ENCODE peak calls at places on chromosomes 16 and 17, in eight cellular contexts. G, Z, W, V, M, H, K and F are unnamed samples.

GRCh38 chr17:57085448-57086068 is 512 bp downstream of the AKAP1 start:
- DNase-seq in G (peak; percentile 73), Z (peak; percentile 62), W (peak; percentile 35), V (no peak), M (peak; percentile 83), H (peak; percentile 23), K (peak; percentile 59), F (no peak)

GRCh38 chr16:15652293-15653001 is 2.4 kb downstream of the NDE1 start:
- DNase-seq in G (no peak), Z (no peak), W (no peak), V (no peak), M (no peak), H (no peak), K (no peak), F (no peak)

GRCh38 chr16:69223882-69224281 is 36.9 kb downstream of the SNTB2 start:
- DNase-seq in G (no peak), Z (peak; percentile 41), W (no peak), V (no peak), M (no peak), H (peak; percentile 79), K (no peak), F (no peak)

GRCh38 chr16:89104303-89104702 is 10.7 kb downstream of the ACSF3 start:
- DNase-seq in G (no peak), Z (no peak), W (no peak), V (no peak), M (no peak), H (no peak), K (no peak), F (no peak)

GRCh38 chr17:56733833-56734232 is 99.9 kb downstream of the C17orf67 start:
- DNase-seq in G (no peak), Z (no peak), W (no peak), V (no peak), M (no peak), H (no peak), K (no peak), F (no peak)

GRCh38 chr16:2915196-2915929 is 3.6 kb downstream of the FLYWCH1 start:
- DNase-seq in G (peak; percentile 38), Z (no peak), W (no peak), V (no peak), M (no peak), H (no peak), K (no peak), F (no peak)

GRCh38 chr17:35898283-35899070 is 18.3 kb upstream of the CCL5 start:
- DNase-seq in G (no peak), Z (peak; percentile 34), W (no peak), V (no peak), M (no peak), H (no peak), K (peak; percentile 63), F (no peak)

GRCh38 chr17:35245196-35245486 is 2.3 kb downstream of the SLFN5 start:
- DNase-seq in G (no peak), Z (peak; percentile 83), W (no peak), V (peak; percentile 78), M (no peak), H (peak; percentile 97), K (no peak), F (peak; percentile 89)

GRCh38 chr16:27325736-27326135 is 12.0 kb downstream of the IL4R start:
- DNase-seq in G (no peak), Z (no peak), W (no peak), V (no peak), M (no peak), H (no peak), K (no peak), F (no peak)

GRCh38 chr16:56931253-56931768 is 631 bp upstream of the HERPUD1 start:
- DNase-seq in G (peak; percentile 23), Z (no peak), W (peak; percentile 28), V (no peak), M (no peak), H (no peak), K (no peak), F (no peak)

GRCh38 chr16:17784073-17784472 is 313.3 kb upstream of the XYLT1 start:
- DNase-seq in G (peak; percentile 57), Z (peak; percentile 4), W (no peak), V (no peak), M (no peak), H (peak; percentile 56), K (no peak), F (no peak)

GRCh38 chr17:5413682-5414081 is 5.8 kb downstream of the NUP88 start:
- DNase-seq in G (peak; percentile 21), Z (peak; percentile 86), W (no peak), V (peak; percentile 87), M (no peak), H (peak; percentile 93), K (no peak), F (peak; percentile 74)

GRCh38 chr16:55809851-55810250 is 23.0 kb downstream of the CES1 start:
- DNase-seq in G (no peak), Z (no peak), W (no peak), V (no peak), M (no peak), H (no peak), K (no peak), F (no peak)

GRCh38 chr17:42578282-42578869 is 847 bp upstream of the PSMC3IP start:
- DNase-seq in G (peak; percentile 92), Z (peak; percentile 74), W (peak; percentile 55), V (no peak), M (peak; percentile 81), H (peak; percentile 70), K (peak; percentile 78), F (no peak)

GRCh38 chr16:73483076-73483791 is 435.3 kb upstream of the ZFHX3 start:
- DNase-seq in G (no peak), Z (no peak), W (no peak), V (no peak), M (no peak), H (no peak), K (no peak), F (no peak)

GRCh38 chr17:27824176-27824575 is 23.8 kb upstream of the NOS2 start:
- DNase-seq in G (no peak), Z (no peak), W (no peak), V (no peak), M (no peak), H (no peak), K (no peak), F (no peak)

GRCh38 chr17:16953347-16953746 is 18.6 kb downstream of the TNFRSF13B start:
- DNase-seq in G (no peak), Z (no peak), W (no peak), V (no peak), M (no peak), H (no peak), K (no peak), F (no peak)

GRCh38 chr16:27330542-27330941 is 16.8 kb downstream of the IL4R start:
- DNase-seq in G (no peak), Z (no peak), W (no peak), V (peak; percentile 31), M (no peak), H (peak; percentile 98), K (no peak), F (peak; percentile 89)

GRCh38 chr17:74842599-74843351 is 16.9 kb downstream of the GRIN2C start:
- DNase-seq in G (peak; percentile 48), Z (peak; percentile 82), W (peak; percentile 58), V (no peak), M (peak; percentile 78), H (peak; percentile 46), K (peak; percentile 85), F (no peak)
- TF ChIP-seq CTCF in G (peak; percentile 37), Z (peak; percentile 61), W (peak; percentile 59), V (peak; percentile 40), M (peak; percentile 56), H (peak; percentile 58), K (peak; percentile 41), F (peak; percentile 71)

DNA sequence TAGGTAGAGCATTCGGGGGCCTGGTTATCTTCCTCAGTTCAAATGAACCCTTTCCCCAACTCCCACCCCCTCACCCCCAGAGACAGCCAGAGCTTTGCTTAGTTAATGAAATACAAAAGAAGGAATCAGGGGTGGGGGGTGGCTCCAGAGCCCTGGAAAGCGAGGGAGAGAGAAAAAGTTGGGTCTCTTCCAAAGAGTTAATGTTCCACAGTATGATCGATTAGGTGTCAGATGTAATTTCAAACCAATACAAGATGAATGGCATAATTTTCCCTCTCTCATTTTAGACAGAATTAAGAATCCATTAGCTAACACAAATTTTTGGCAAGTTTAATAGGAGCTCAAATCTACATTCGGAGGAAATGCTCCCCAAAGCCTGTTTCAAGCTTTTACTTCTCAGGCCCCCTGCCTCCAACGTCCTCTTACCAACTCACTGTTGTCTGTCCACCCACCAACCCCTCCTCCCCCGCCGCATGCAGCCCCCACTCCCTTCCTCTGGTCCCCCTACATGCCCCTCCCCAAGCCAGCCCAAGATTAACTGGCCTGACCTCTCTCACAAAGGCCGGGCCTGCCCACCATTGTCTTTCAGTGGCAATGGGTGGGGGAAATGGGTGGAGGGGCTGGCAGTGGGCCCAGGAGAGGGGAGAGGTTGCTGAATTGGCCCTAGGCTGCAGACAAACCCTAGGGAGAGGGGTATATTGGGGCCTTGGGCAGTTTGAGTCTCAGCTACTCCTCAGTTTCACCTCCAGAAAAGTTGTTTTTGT is 28.2 kb downstream of the NEUROD2 start:
- DNase-seq in G (no peak), Z (no peak), W (no peak), V (no peak), M (peak; percentile 57), H (no peak), K (no peak), F (no peak)
- H3K4me3 ChIP-seq in G (no peak overlapping the region), Z (no peak overlapping the region), W (no peak overlapping the region), V (no peak overlapping the region), M (no peak overlapping the region), H (no peak overlapping the region), K (no peak overlapping the region), F (no peak overlapping the region)

GRCh38 chr16:85196976-85197375 is 84.7 kb upstream of the CIBAR2 start:
- DNase-seq in G (no peak), Z (no peak), W (no peak), V (no peak), M (no peak), H (no peak), K (no peak), F (no peak)

GRCh38 chr16:85195884-85196816 is 83.9 kb upstream of the CIBAR2 start:
- DNase-seq in G (no peak), Z (no peak), W (no peak), V (no peak), M (peak; percentile 76), H (no peak), K (peak; percentile 94), F (no peak)

GRCh38 chr16:85193876-85194275 is 81.6 kb upstream of the CIBAR2 start:
- DNase-seq in G (no peak), Z (no peak), W (no peak), V (no peak), M (no peak), H (no peak), K (peak; percentile 81), F (no peak)

GRCh38 chr16:85194528-85195270 is 82.4 kb upstream of the CIBAR2 start:
- DNase-seq in G (no peak), Z (no peak), W (no peak), V (no peak), M (no peak), H (no peak), K (no peak), F (no peak)

DNA sequence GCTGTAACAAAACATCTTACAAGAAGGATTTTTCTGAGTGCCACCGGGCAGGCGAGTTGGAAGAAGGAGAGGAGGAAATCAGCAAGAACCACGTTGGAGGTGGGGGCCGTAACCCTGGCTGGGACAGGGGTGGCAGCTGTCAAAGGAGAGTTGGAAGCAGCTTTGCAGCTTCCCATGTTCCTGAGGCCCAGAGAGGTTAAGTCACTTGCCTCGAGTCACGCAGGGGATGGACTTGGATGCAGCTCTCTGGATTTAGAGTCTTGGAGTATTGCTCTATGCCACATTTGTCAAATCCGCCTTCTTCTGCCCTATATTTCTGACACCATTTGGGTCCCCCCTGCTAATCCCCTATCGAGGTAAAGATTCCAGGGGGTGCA is 83.0 kb upstream of the CIBAR2 start:
- DNase-seq in G (no peak), Z (no peak), W (no peak), V (no peak), M (no peak), H (no peak), K (no peak), F (no peak)
- TF ChIP-seq CTCF in G (no peak), Z (no peak), W (no peak), V (no peak), M (no peak), H (no peak), K (no peak), F (no peak)

GRCh38 chr17:79377230-79377790 is 233.5 kb downstream of the RBFOX3 start:
- DNase-seq in G (no peak), Z (no peak), W (no peak), V (no peak), M (no peak), H (no peak), K (no peak), F (no peak)
- H3K4me3 ChIP-seq in G (no peak overlapping the region), Z (no peak overlapping the region), W (no peak overlapping the region), V (no peak overlapping the region), M (no peak overlapping the region), H (no peak overlapping the region), K (no peak overlapping the region), F (no peak overlapping the region)